ENCODE peak calls at places on chromosome 9, in four cellular contexts. D is HCT116, E is HepG2, A is K562. U is an unnamed sample.

GRCh38 chr9:129962889-129963703 is 79.9 kb downstream of the FNBP1 start:
- DNase-seq in D (no peak), E (no peak), A (no peak), U (no peak)

GRCh38 chr9:134591573-134591981 is 50.0 kb upstream of the COL5A1 start:
- DNase-seq in D (no peak), E (no peak), A (no peak), U (no peak)

GRCh38 chr9:137057545-137057944 is 3.7 kb upstream of the ENTPD2 start:
- DNase-seq in D (no peak), E (no peak), A (no peak), U (no peak)

GRCh38 chr9:73179594-73179993 is 27.9 kb downstream of the ANXA1 start:
- DNase-seq in D (peak), E (no peak), A (no peak), U (no peak)

GRCh38 chr9:806285-807156 is 35.0 kb upstream of the DMRT1 start:
- DNase-seq in D (no peak), E (peak), A (no peak), U (peak)

GRCh38 chr9:136544549-136545064 is 1.2 kb downstream of the NOTCH1 start:
- DNase-seq in D (no peak), E (no peak), A (peak), U (no peak)

GRCh38 chr9:71487046-71487445 is 281.3 kb downstream of the CEMIP2 start:
- DNase-seq in D (no peak), E (no peak), A (no peak), U (no peak)

GRCh38 chr9:79362100-79363081 is 209.4 kb upstream of the TLE4 start:
- DNase-seq in D (no peak), E (no peak), A (no peak), U (no peak)

GRCh38 chr9:87886210-87887150 is 3.8 kb downstream of the SPATA31E1 start:
- DNase-seq in D (no peak), E (no peak), A (no peak), U (no peak)

GRCh38 chr9:89863837-89864236 is 259.0 kb downstream of the GADD45G start:
- DNase-seq in D (no peak), E (no peak), A (no peak), U (no peak)

GRCh38 chr9:98570055-98570454 is 138.7 kb downstream of the GABBR2 start:
- DNase-seq in D (no peak), E (no peak), A (no peak), U (no peak)

GRCh38 chr9:86116425-86116824 is 17.1 kb upstream of the GOLM1 start:
- DNase-seq in D (no peak), E (no peak), A (no peak), U (no peak)

GRCh38 chr9:122338989-122339388 is 31.8 kb upstream of the PTGS1 start:
- DNase-seq in D (no peak), E (no peak), A (no peak), U (no peak)

GRCh38 chr9:119280740-119281485 is 88.3 kb downstream of the BRINP1 start:
- DNase-seq in D (no peak), E (no peak), A (no peak), U (no peak)

GRCh38 chr9:136719212-136719880 is 7.0 kb downstream of the DIPK1B start:
- DNase-seq in D (no peak), E (no peak), A (no peak), U (no peak)

GRCh38 chr9:81855538-81855937 is 72.7 kb upstream of the SPATA31D4 start:
- DNase-seq in D (no peak), E (no peak), A (no peak), U (no peak)

GRCh38 chr9:2621678-2622360 is at the start of gene VLDLR:
- DNase-seq in D (no peak), E (no peak), A (peak), U (no peak)

GRCh38 chr9:79663299-79663698 is 91.5 kb downstream of the TLE4 start:
- DNase-seq in D (no peak), E (no peak), A (no peak), U (no peak)

GRCh38 chr9:2496160-2496559 is 125.4 kb upstream of the VLDLR start:
- DNase-seq in D (no peak), E (no peak), A (no peak), U (no peak)

GRCh38 chr9:136703231-136703870 is 9.0 kb upstream of the DIPK1B start:
- DNase-seq in D (no peak), E (no peak), A (no peak), U (no peak)

GRCh38 chr9:86078731-86079130 is 20.6 kb downstream of the GOLM1 start:
- DNase-seq in D (no peak), E (no peak), A (no peak), U (no peak)

GRCh38 chr9:115522928-115523327 is 405.0 kb upstream of the TNC start:
- DNase-seq in D (no peak), E (no peak), A (no peak), U (no peak)

GRCh38 chr9:81589819-81590218 is 99.5 kb downstream of the TLE1 start:
- DNase-seq in D (no peak), E (no peak), A (no peak), U (no peak)

GRCh38 chr9:128372784-128373183 is 1.6 kb downstream of the URM1 start:
- DNase-seq in D (no peak), E (no peak), A (no peak), U (no peak)

GRCh38 chr9:99445377-99445891 is 223.4 kb downstream of the SEC61B start:
- DNase-seq in D (no peak), E (no peak), A (no peak), U (no peak)

GRCh38 chr9:25029724-25030123 is 484.0 kb upstream of the IZUMO3 start:
- DNase-seq in D (no peak), E (no peak), A (no peak), U (no peak)

GRCh38 chr9:2859776-2860379 is 16.0 kb upstream of the PUM3 start:
- DNase-seq in D (peak), E (peak), A (peak), U (peak)

GRCh38 chr9:83986765-83987401 is 6.3 kb downstream of the RMI1 start:
- DNase-seq in D (peak), E (peak), A (no peak), U (no peak)

GRCh38 chr9:16626577-16627130 is 243.8 kb downstream of the BNC2 start:
- DNase-seq in D (no peak), E (no peak), A (no peak), U (peak)

GRCh38 chr9:130289711-130290241 is 24.2 kb downstream of the HMCN2 start:
- DNase-seq in D (no peak), E (no peak), A (no peak), U (no peak)

GRCh38 chr9:113631093-113631765 is 167.7 kb downstream of the RGS3 start:
- DNase-seq in D (no peak), E (no peak), A (no peak), U (no peak)

GRCh38 chr9:136611119-136611518 is 51.6 kb upstream of the EGFL7 start:
- DNase-seq in D (no peak), E (no peak), A (no peak), U (no peak)

GRCh38 chr9:134704499-134704898 is 62.9 kb downstream of the COL5A1 start:
- DNase-seq in D (no peak), E (no peak), A (no peak), U (no peak)

GRCh38 chr9:7640205-7640604 is 159.4 kb downstream of the DMAC1 start:
- DNase-seq in D (no peak), E (no peak), A (no peak), U (no peak)

GRCh38 chr9:126114850-126115460 is 211.7 kb upstream of the MVB12B start:
- DNase-seq in D (no peak), E (no peak), A (no peak), U (no peak)

GRCh38 chr9:126116351-126117157 is 210.1 kb upstream of the MVB12B start:
- DNase-seq in D (no peak), E (no peak), A (no peak), U (no peak)

GRCh38 chr9:126117158-126117425 is 209.5 kb upstream of the MVB12B start:
- DNase-seq in D (no peak), E (no peak), A (no peak), U (no peak)

GRCh38 chr9:126119731-126120130 is 206.9 kb upstream of the MVB12B start:
- DNase-seq in D (no peak), E (no peak), A (no peak), U (no peak)

GRCh38 chr9:126117631-126118030 is 209.0 kb upstream of the MVB12B start:
- DNase-seq in D (no peak), E (no peak), A (no peak), U (no peak)
- TF ChIP-seq TCF7L2 in D (no peak), E (no peak), A (no peak), U (no peak)

GRCh38 chr9:37324691-37325490 is 97.6 kb upstream of the GRHPR start:
- DNase-seq in D (no peak), E (no peak), A (no peak), U (no peak)

GRCh38 chr9:37325778-37326177 is 96.7 kb upstream of the GRHPR start:
- DNase-seq in D (no peak), E (no peak), A (no peak), U (no peak)

GRCh38 chr9:37328561-37329227 is 93.8 kb upstream of the GRHPR start:
- DNase-seq in D (no peak), E (no peak), A (no peak), U (no peak)

GRCh38 chr9:37327553-37327952 is 94.9 kb upstream of the GRHPR start:
- DNase-seq in D (no peak), E (no peak), A (no peak), U (no peak)

GRCh38 chr9:37324261-37324683 is 98.2 kb upstream of the GRHPR start:
- DNase-seq in D (no peak), E (no peak), A (no peak), U (no peak)
- TF ChIP-seq REST in D (no peak), E (no peak), A (no peak), U (no peak)

DNA sequence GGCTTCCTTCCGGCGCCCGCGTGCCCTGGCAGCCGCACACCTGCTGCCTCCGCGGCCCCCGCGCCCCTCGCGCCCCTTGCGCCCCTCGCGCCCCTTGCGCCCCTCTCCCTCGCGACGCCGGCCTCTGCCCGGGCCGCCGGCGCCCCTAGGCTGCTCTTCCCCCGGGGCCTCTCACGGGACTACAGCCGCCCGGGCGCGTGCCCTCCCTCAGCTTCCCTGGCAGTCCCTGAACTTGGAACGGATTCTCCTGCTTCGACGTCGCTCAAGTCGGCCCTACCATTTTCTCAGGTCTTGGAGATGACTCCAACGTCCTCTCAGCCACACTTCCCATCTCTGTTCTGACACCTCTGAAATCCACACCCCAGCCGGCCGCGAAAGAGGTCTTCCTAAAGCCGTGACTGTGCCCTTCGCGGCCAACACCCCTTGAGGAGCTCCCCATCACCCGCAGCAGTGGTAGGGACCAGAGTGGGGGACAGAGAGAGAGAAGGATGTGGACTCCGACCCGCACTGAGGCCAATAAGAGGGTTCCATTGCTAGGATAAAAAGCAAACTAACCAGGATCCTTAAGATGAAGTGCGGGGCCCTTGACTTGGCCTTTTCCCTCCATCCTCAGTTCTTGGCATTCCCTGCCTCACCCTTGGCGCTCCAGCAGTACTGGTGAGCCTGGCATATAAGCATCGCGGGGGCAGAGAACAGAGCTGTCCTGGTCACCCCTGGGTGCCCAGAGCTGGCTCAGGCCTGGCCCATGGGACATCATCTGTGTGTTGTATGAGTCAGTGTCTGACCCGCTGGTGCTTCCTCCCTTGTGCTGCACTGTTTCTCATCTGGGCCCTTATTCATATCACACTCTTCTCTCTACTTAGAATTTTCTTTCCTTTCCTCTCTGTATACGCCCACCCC is 38.6 kb upstream of the GARNL3 start:
- DNase-seq in D (no peak), E (no peak), A (no peak), U (no peak)
- H3K27ac ChIP-seq in D (no peak), E (no peak), A (no peak), U (peak)

GRCh38 chr9:132672413-132672690 is 2.1 kb downstream of the GTF3C4 start:
- DNase-seq in D (no peak), E (no peak), A (no peak), U (no peak)

GRCh38 chr9:132669636-132670358 is at the start of gene DDX31:
- DNase-seq in D (peak), E (peak), A (peak), U (no peak)

GRCh38 chr9:132671620-132672412 is 1.6 kb downstream of the GTF3C4 start:
- DNase-seq in D (no peak), E (no peak), A (no peak), U (no peak)

GRCh38 chr9:132670359-132670815 is at the start of gene GTF3C4:
- DNase-seq in D (peak), E (no peak), A (peak), U (no peak)

DNA sequence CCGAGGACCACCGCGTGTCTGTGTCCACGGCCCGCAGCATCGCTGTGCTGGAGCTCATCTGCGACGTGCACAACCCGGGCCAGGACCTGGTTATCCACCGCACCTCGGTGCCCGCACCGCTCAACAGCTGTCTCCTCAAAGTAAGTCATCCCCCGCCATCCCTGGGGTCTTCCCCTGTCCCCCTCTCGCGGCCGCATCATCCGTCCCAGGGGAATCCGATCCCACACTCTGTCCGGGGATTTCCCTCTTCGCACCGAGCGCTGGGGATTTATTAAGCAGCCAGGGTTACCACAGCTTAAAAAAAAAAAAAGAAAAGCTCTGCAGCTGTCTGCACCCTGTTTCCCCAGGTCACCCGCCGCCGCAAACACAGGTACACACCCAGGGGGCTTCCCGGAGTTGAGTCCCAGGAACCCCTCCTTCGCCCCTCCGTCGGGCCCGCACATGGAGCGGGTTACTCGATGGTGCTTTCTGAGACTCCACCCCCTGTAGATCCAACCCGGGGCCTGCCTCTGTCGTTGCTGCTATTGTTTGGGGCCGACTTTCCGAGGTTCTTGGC is 630 bp downstream of the GTF3C4 start:
- DNase-seq in D (no peak), E (no peak), A (peak), U (no peak)
- TF ChIP-seq TCF7L2 in D (no peak), E (no peak), A (no peak), U (no peak)

GRCh38 chr9:110640736-110641135 is 27.9 kb upstream of the MUSK start:
- DNase-seq in D (no peak), E (no peak), A (no peak), U (no peak)
- TF ChIP-seq REST in D (no peak), E (no peak), A (no peak), U (no peak)

GRCh38 chr9:14924821-14925220 is 14.6 kb upstream of the FREM1 start:
- DNase-seq in D (no peak), E (peak), A (no peak), U (no peak)

GRCh38 chr9:14926941-14927624 is 16.9 kb upstream of the FREM1 start:
- DNase-seq in D (no peak), E (no peak), A (no peak), U (no peak)

GRCh38 chr9:14923701-14924100 is 13.5 kb upstream of the FREM1 start:
- DNase-seq in D (no peak), E (no peak), A (no peak), U (no peak)
- H3K27ac ChIP-seq in D (no peak), E (no peak), A (no peak), U (no peak)

DNA sequence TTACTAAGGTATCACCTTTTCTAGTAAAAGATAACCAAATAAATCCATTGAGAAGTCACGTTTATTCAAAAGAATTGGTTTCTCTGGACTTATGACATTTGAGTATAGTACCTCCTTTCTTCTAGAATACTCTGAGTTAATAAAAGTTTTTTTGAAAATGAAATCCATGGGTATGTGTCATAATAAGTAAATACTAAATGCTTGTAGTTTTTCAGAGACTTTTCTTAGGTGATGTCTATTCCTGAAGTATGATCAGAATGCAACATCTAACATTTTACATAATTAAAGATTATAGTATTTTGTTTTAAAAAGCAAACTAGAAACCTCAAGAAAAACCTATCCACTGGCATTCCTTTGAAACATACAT is 63.2 kb downstream of the NFIB start:
- DNase-seq in D (no peak), E (no peak), A (no peak), U (no peak)
- TF ChIP-seq TCF7L2 in D (no peak), E (no peak), A (no peak), U (no peak)

DNA sequence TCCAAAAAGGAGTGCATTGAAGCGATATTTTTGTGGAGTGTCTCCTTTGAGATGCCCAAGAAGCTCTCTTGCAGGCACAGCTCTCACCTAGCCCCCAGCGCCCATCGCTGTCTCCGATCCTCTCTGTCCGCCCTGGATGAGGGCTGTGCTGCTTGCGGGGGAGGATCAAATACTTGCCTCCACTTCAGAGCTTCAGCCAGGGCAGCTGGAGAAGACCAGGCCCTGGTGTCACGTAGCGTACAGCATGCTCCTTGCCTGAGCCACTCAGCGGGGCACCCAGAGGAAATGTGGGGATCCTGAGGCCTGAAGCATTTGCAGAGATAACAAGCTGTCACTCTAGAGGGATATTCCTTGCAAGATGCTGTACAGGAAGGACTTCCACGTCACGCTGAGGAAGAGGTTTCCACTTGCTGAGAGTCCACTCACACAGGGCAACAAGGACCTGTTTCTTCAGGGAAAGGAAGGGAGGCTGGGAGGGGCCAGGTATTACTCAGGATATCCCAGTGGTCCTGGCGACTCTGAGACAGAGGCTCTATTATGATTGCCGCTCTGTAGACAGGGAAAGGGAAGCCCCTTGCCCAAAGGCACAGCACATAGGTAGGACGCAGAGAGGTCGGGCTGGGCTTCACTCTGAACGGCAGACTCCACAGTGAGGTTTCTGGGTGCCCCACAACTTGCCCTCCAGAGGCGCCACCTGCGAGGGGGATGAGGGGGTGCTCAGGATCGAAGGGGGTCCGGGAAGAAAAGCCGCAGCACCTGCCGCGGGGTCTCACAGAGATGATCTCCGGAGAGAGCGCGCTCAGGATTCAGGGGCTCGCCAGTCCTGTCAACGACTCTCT is 63.9 kb downstream of the CRB2 start:
- DNase-seq in D (no peak), E (no peak), A (no peak), U (no peak)
- TF ChIP-seq REST in D (no peak), E (no peak), A (no peak), U (no peak)